ENCODE peak calls at places on chromosomes 11 and 22, in six cellular contexts. U is upper lobe of left lung, Y is Panc1, W is GM23338, T is K562, P is HCT116. V is an unnamed sample.
A peak's percentile ranks its signal among the peaks of the same experiment; 100 is the strongest.

GRCh38 chr11:3135491-3136440 is 29.3 kb downstream of the OSBPL5 start:
- ATAC-seq in U (no peak), Y (peak; percentile 72), W (peak; percentile 77), T (peak; percentile 59), P (peak; percentile 48), V (no peak)

GRCh38 chr11:102120006-102120405 is 9.8 kb downstream of the YAP1 start:
- ATAC-seq in U (no peak), Y (peak; percentile 61), W (no peak), T (no peak), P (peak; percentile 35), V (no peak)

GRCh38 chr11:2315395-2316168 is 13.8 kb downstream of the TSPAN32 start:
- ATAC-seq in U (peak; percentile 7), Y (no peak), W (no peak), T (no peak), P (no peak), V (peak; percentile 38)

GRCh38 chr22:35218079-35218478 is 39.2 kb upstream of the HMGXB4 start:
- ATAC-seq in U (no peak), Y (no peak), W (no peak), T (no peak), P (no peak), V (no peak)

GRCh38 chr11:61854966-61855714 is 27.0 kb downstream of the FADS2 start:
- ATAC-seq in U (no peak), Y (no peak), W (no peak), T (no peak), P (no peak), V (no peak)

GRCh38 chr11:119618208-119618909 is 110.6 kb downstream of the NECTIN1 start:
- ATAC-seq in U (no peak), Y (no peak), W (no peak), T (no peak), P (no peak), V (peak; percentile 22)

GRCh38 chr11:102396708-102397563 is 49.9 kb downstream of the BIRC2 start:
- ATAC-seq in U (no peak), Y (no peak), W (no peak), T (no peak), P (no peak), V (no peak)

GRCh38 chr22:21074092-21074715 is 28.5 kb downstream of the LRRC74B start:
- ATAC-seq in U (no peak), Y (peak; percentile 87), W (no peak), T (peak; percentile 46), P (peak; percentile 75), V (peak; percentile 41)

GRCh38 chr11:19736831-19737230 is 24.2 kb downstream of the NAV2 start:
- ATAC-seq in U (no peak), Y (no peak), W (no peak), T (no peak), P (no peak), V (no peak)

GRCh38 chr22:41862160-41862529 is 29.2 kb downstream of the SREBF2 start:
- ATAC-seq in U (no peak), Y (no peak), W (no peak), T (no peak), P (no peak), V (no peak)

DNA sequence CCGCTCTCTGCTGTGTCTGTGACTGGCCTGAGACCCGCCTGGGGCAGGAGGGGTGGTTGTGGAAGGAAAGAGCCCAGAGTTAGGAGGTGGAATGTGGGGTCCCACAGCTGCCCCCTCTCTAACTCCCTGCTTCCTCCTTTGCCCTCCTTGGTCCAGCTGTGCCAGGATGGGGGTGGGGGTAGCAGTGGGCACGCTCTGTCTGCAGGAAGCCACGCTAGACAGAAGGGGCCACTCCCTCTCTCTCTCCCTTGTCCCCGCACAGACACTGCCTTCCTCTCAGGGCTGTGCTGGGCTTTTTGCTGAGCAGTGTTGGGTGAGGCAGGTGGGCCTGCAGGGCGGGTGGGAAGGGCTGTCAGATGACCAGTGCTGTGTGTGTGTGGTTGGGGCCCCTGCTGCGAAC is 2.0 kb upstream of the SOX10 start:
- ATAC-seq in U (no peak), Y (no peak), W (no peak), T (no peak), P (no peak), V (no peak)
- H3K4me3 ChIP-seq in U (no peak overlapping the region), Y (no peak overlapping the region), W (no peak overlapping the region), T (no peak overlapping the region), P (no peak overlapping the region), V (peak overlapping the region; percentile 33)

GRCh38 chr11:75312346-75312745 is 39.1 kb downstream of the ARRB1 start:
- ATAC-seq in U (no peak), Y (peak; percentile 5), W (no peak), T (no peak), P (no peak), V (no peak)

GRCh38 chr11:75308986-75309385 is 42.5 kb downstream of the ARRB1 start:
- ATAC-seq in U (no peak), Y (no peak), W (no peak), T (no peak), P (no peak), V (no peak)

GRCh38 chr11:75313457-75314272 is 37.8 kb downstream of the ARRB1 start:
- ATAC-seq in U (peak; percentile 72), Y (peak; percentile 55), W (no peak), T (peak; percentile 86), P (peak; percentile 50), V (peak; percentile 63)

GRCh38 chr11:75314771-75315438 is 36.6 kb downstream of the ARRB1 start:
- ATAC-seq in U (no peak), Y (no peak), W (no peak), T (no peak), P (no peak), V (no peak)

DNA sequence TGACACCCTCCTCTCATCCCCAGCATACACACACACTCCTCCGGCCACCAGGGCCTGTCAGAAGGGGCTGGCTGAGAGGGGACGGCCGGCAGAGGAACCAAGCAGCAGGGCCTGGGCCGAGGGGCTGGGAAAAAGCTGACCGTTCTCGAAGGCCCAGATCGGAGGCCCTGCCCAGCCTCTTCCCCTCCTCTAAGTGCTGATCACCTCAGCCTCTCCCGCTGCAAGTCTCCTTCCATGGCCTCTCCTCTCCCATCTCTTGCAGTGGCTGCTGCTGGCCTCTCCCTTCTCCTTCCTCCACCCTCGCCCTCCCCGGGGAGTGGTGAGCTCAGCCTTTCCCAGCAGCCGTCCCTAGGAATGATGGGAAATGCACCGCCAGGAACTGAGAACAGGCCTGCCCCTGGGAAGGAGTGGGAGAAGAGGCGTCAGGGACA is 39.6 kb downstream of the ARRB1 start:
- ATAC-seq in U (peak; percentile 9), Y (peak; percentile 37), W (no peak), T (no peak), P (peak; percentile 69), V (peak; percentile 83)
- TF ChIP-seq POLR2AphosphoS5 in U (peak; percentile 90), Y (no peak), W (no peak), T (no peak), P (no peak), V (peak; percentile 95)

GRCh38 chr11:69661413-69661715 is 13.8 kb downstream of the LTO1 start:
- ATAC-seq in U (no peak), Y (no peak), W (no peak), T (no peak), P (no peak), V (no peak)

GRCh38 chr11:69664103-69664775 is 10.9 kb downstream of the LTO1 start:
- ATAC-seq in U (no peak), Y (no peak), W (no peak), T (no peak), P (no peak), V (no peak)

GRCh38 chr11:69663326-69663725 is 11.8 kb downstream of the LTO1 start:
- ATAC-seq in U (no peak), Y (no peak), W (no peak), T (no peak), P (no peak), V (no peak)

GRCh38 chr11:69662806-69663205 is 12.3 kb downstream of the LTO1 start:
- ATAC-seq in U (no peak), Y (no peak), W (no peak), T (no peak), P (no peak), V (no peak)

GRCh38 chr11:69662021-69662698 is 13.0 kb downstream of the LTO1 start:
- ATAC-seq in U (no peak), Y (peak; percentile 63), W (peak; percentile 51), T (peak; percentile 58), P (peak; percentile 69), V (no peak)
- TF ChIP-seq CTCF in U (no peak), Y (no peak), W (peak; percentile 48), T (no peak), P (no peak), V (no peak)

GRCh38 chr11:65471410-65471762 is 27.5 kb upstream of the MALAT1 start:
- ATAC-seq in U (peak; percentile 92), Y (peak; percentile 78), W (peak; percentile 93), T (peak; percentile 88), P (peak; percentile 73), V (peak; percentile 80)
- H3K4me3 ChIP-seq in U (peak overlapping the region; percentile 9), Y (peak overlapping the region; percentile 3), W (no peak overlapping the region), T (peak overlapping the region; percentile 42), P (no peak overlapping the region), V (peak overlapping the region; percentile 37)

DNA sequence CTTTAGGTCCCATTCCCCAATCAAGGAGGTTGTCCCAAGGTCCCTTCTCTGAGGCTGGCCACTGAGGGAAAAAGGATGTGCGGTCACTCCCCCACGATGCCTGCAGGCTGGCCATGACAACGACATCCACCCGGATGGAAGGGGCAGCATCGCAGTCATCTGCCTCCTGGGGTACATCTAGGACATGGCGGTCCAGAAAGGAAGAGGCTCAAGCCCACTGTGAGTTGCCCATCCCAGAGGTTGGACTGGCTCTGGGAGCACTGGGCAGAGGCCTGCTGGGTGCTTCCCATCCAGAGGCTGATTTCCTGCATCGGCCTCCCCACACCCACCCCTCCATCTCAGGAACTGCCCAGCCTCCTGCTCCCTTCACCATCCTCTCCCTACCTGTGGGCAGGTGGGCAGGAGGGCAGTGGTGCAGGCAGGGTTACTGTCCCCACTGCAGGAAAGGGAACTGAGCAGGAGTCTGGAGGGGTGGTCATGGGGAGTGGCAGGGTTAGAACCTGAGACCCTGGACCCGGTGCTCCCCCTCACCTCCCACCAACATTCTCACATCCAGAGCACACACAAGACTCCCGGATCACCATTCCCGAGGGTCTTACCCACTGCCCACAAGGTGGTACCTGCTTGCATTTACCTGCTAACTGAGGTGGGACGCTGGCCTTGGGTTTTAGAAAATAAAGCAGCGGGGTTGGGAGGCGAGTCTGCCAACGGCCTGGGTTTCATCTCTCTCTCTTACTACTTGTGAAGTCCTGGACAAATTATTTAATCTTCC is 4.4 kb downstream of the RCE1 start:
- ATAC-seq in U (no peak), Y (no peak), W (no peak), T (no peak), P (no peak), V (no peak)
- TF ChIP-seq POLR2AphosphoS5 in U (no peak), Y (peak; percentile 41), W (peak; percentile 43), T (no peak), P (no peak), V (no peak)

GRCh38 chr11:124640660-124641059 is 18.0 kb downstream of the TBRG1 start:
- ATAC-seq in U (no peak), Y (no peak), W (peak; percentile 64), T (no peak), P (no peak), V (no peak)
- TF ChIP-seq CTCF in U (no peak), Y (no peak), W (peak; percentile 46), T (no peak), P (no peak), V (no peak)

DNA sequence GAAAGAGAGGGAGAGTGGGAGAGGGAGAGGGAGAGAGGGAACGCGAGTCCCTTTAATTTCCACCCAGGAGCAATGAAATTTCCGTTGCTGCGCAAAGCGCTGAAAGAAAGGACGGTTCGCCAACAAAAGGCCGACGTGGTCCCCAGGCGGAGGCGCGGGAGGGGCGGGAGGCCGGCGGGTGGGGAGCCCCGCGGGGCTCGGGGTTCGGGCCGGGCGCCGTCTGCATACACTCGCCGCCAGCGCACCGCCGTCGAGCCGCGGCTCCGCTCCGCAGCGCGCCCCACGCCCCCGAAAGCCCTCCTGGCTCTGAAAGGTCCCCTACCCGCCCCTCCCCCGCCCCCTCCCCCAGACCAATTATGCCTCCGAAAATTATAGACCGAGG is at the start of gene FGF3:
- ATAC-seq in U (no peak), Y (no peak), W (peak; percentile 4), T (no peak), P (no peak), V (no peak)
- H3K4me3 ChIP-seq in U (no peak within 1 kb of the TSS), Y (peak within 1 kb of the TSS; percentile 38), W (peak within 1 kb of the TSS; percentile 57), T (no peak within 1 kb of the TSS), P (peak within 1 kb of the TSS; percentile 46), V (no peak within 1 kb of the TSS)